ENCODE peak calls at places on chromosomes 13 and 19, in four cellular contexts. One of them, this sample, is unnamed.

GRCh38 chr13:101570410-101570809 is 117.9 kb downstream of the ITGBL1 start:
- DNase-seq in colonic mucosa: no peak
- DNase-seq in endothelial cell of umbilical vein: no peak
- DNase-seq in lower lobe of right lung: no peak
- DNase-seq in this sample: no peak

GRCh38 chr13:113002206-113002821 is 33.3 kb downstream of the MCF2L start:
- DNase-seq in endothelial cell of umbilical vein: no peak
- DNase-seq in colonic mucosa: no peak
- DNase-seq in lower lobe of right lung: no peak
- DNase-seq in this sample: no peak

GRCh38 chr13:37014609-37015008 is 14.0 kb downstream of the EXOSC8 start:
- DNase-seq in colonic mucosa: no peak
- DNase-seq in lower lobe of right lung: no peak
- DNase-seq in endothelial cell of umbilical vein: no peak
- DNase-seq in this sample: no peak

GRCh38 chr13:75181906-75182305 is 300.1 kb downstream of the TBC1D4 start:
- DNase-seq in endothelial cell of umbilical vein: peak; percentile 96
- DNase-seq in lower lobe of right lung: no peak
- DNase-seq in colonic mucosa: no peak
- DNase-seq in this sample: no peak

GRCh38 chr19:48676887-48677286 is 4.1 kb upstream of the NTN5 start:
- DNase-seq in endothelial cell of umbilical vein: no peak
- DNase-seq in lower lobe of right lung: no peak
- DNase-seq in colonic mucosa: peak; percentile 60
- DNase-seq in this sample: no peak

GRCh38 chr13:36858285-36858684 is 39.3 kb downstream of the RFXAP start:
- DNase-seq in lower lobe of right lung: no peak
- DNase-seq in colonic mucosa: no peak
- DNase-seq in endothelial cell of umbilical vein: peak; percentile 68
- DNase-seq in this sample: no peak

GRCh38 chr13:109428146-109428545 is 358.2 kb downstream of the IRS2 start:
- DNase-seq in colonic mucosa: no peak
- DNase-seq in endothelial cell of umbilical vein: no peak
- DNase-seq in lower lobe of right lung: no peak
- DNase-seq in this sample: no peak

GRCh38 chr13:79995334-79995733 is 345.6 kb downstream of the SPRY2 start:
- DNase-seq in lower lobe of right lung: no peak
- DNase-seq in endothelial cell of umbilical vein: peak; percentile 44
- DNase-seq in colonic mucosa: no peak
- DNase-seq in this sample: no peak

GRCh38 chr19:49475995-49476880 is 2.2 kb downstream of the FLT3LG start:
- DNase-seq in lower lobe of right lung: no peak
- DNase-seq in endothelial cell of umbilical vein: peak; percentile 52
- DNase-seq in colonic mucosa: peak; percentile 58
- DNase-seq in this sample: peak; percentile 52

GRCh38 chr13:28575200-28575599 is 80.3 kb upstream of the FLT1 start:
- DNase-seq in colonic mucosa: peak; percentile 62
- DNase-seq in endothelial cell of umbilical vein: no peak
- DNase-seq in lower lobe of right lung: no peak
- DNase-seq in this sample: no peak

GRCh38 chr19:55552206-55552605 is 6.9 kb upstream of the SBK3 start:
- DNase-seq in endothelial cell of umbilical vein: no peak
- DNase-seq in colonic mucosa: no peak
- DNase-seq in lower lobe of right lung: no peak
- DNase-seq in this sample: no peak

GRCh38 chr13:40445557-40445990 is 220.9 kb downstream of the FOXO1 start:
- DNase-seq in colonic mucosa: peak; percentile 19
- DNase-seq in endothelial cell of umbilical vein: peak; percentile 99
- DNase-seq in lower lobe of right lung: peak; percentile 55
- DNase-seq in this sample: peak; percentile 72

GRCh38 chr19:42150940-42151339 is 18.7 kb upstream of the POU2F2 start:
- DNase-seq in lower lobe of right lung: no peak
- DNase-seq in colonic mucosa: no peak
- DNase-seq in endothelial cell of umbilical vein: no peak
- DNase-seq in this sample: no peak

GRCh38 chr13:86425127-86425526 is 625.9 kb upstream of the SLITRK6 start:
- DNase-seq in lower lobe of right lung: no peak
- DNase-seq in endothelial cell of umbilical vein: no peak
- DNase-seq in colonic mucosa: no peak
- DNase-seq in this sample: no peak

GRCh38 chr19:51807111-51807701 is 12.2 kb downstream of the FPR3 start:
- DNase-seq in endothelial cell of umbilical vein: no peak
- DNase-seq in lower lobe of right lung: peak; percentile 62
- DNase-seq in colonic mucosa: no peak
- DNase-seq in this sample: no peak

GRCh38 chr13:52599853-52600603 is 42.2 kb upstream of the HNRNPA1L2 start:
- DNase-seq in lower lobe of right lung: no peak
- DNase-seq in colonic mucosa: peak; percentile 36
- DNase-seq in endothelial cell of umbilical vein: peak; percentile 40
- DNase-seq in this sample: peak; percentile 17

GRCh38 chr19:11578342-11579142 is 1.1 kb upstream of the ACP5 start:
- DNase-seq in lower lobe of right lung: peak; percentile 92
- DNase-seq in endothelial cell of umbilical vein: peak; percentile 19
- DNase-seq in colonic mucosa: peak; percentile 74
- DNase-seq in this sample: peak; percentile 54

GRCh38 chr19:38145627-38146026 is 78.4 kb downstream of the DPF1 start:
- DNase-seq in endothelial cell of umbilical vein: no peak
- DNase-seq in colonic mucosa: no peak
- DNase-seq in lower lobe of right lung: no peak
- DNase-seq in this sample: no peak

GRCh38 chr13:46614582-46614981 is 61.6 kb downstream of the LRCH1 start:
- DNase-seq in lower lobe of right lung: no peak
- DNase-seq in endothelial cell of umbilical vein: peak; percentile 52
- DNase-seq in colonic mucosa: no peak
- DNase-seq in this sample: no peak

GRCh38 chr13:40784540-40784939 is 4.9 kb upstream of the SLC25A15 start:
- DNase-seq in endothelial cell of umbilical vein: no peak
- DNase-seq in colonic mucosa: no peak
- DNase-seq in lower lobe of right lung: no peak
- DNase-seq in this sample: no peak

GRCh38 chr13:101757446-101758039 is 305.1 kb downstream of the ITGBL1 start:
- DNase-seq in colonic mucosa: no peak
- DNase-seq in lower lobe of right lung: no peak
- DNase-seq in endothelial cell of umbilical vein: peak; percentile 68
- DNase-seq in this sample: no peak

GRCh38 chr13:65762015-65762414 is 1468.1 kb downstream of the PCDH9 start:
- DNase-seq in colonic mucosa: no peak
- DNase-seq in endothelial cell of umbilical vein: no peak
- DNase-seq in lower lobe of right lung: no peak
- DNase-seq in this sample: no peak

GRCh38 chr19:51602189-51602854 is 27.9 kb downstream of the SIGLEC5 start:
- DNase-seq in lower lobe of right lung: no peak
- DNase-seq in colonic mucosa: no peak
- DNase-seq in endothelial cell of umbilical vein: no peak
- DNase-seq in this sample: no peak

GRCh38 chr13:84896128-84896527 is 903.1 kb downstream of the SLITRK6 start:
- DNase-seq in endothelial cell of umbilical vein: peak; percentile 46
- DNase-seq in lower lobe of right lung: no peak
- DNase-seq in colonic mucosa: peak; percentile 37
- DNase-seq in this sample: no peak

GRCh38 chr19:30854661-30855060 is 482.5 kb downstream of the ZNF536 start:
- DNase-seq in lower lobe of right lung: no peak
- DNase-seq in endothelial cell of umbilical vein: no peak
- DNase-seq in colonic mucosa: no peak
- DNase-seq in this sample: no peak

GRCh38 chr19:17351815-17352435 is 14.6 kb downstream of the GTPBP3 start:
- DNase-seq in endothelial cell of umbilical vein: no peak
- DNase-seq in colonic mucosa: no peak
- DNase-seq in lower lobe of right lung: no peak
- DNase-seq in this sample: no peak

GRCh38 chr19:12784394-12784870 is 6.9 kb upstream of the JUNB start:
- DNase-seq in endothelial cell of umbilical vein: no peak
- DNase-seq in lower lobe of right lung: no peak
- DNase-seq in colonic mucosa: no peak
- DNase-seq in this sample: no peak

GRCh38 chr19:18208098-18208951 is 4.5 kb upstream of the RAB3A start:
- DNase-seq in lower lobe of right lung: peak; percentile 61
- DNase-seq in colonic mucosa: peak; percentile 48
- DNase-seq in endothelial cell of umbilical vein: peak; percentile 29
- DNase-seq in this sample: peak; percentile 35

GRCh38 chr13:93786846-93787245 is 560.2 kb downstream of the GPC6 start:
- DNase-seq in colonic mucosa: no peak
- DNase-seq in lower lobe of right lung: no peak
- DNase-seq in endothelial cell of umbilical vein: no peak
- DNase-seq in this sample: no peak

GRCh38 chr13:95679722-95680121 is 2.8 kb downstream of the DNAJC3 start:
- DNase-seq in endothelial cell of umbilical vein: peak; percentile 10
- DNase-seq in lower lobe of right lung: no peak
- DNase-seq in colonic mucosa: no peak
- DNase-seq in this sample: no peak

GRCh38 chr19:41706741-41707501 is 1.5 kb upstream of the CEACAM5 start:
- DNase-seq in endothelial cell of umbilical vein: peak; percentile 49
- DNase-seq in colonic mucosa: peak; percentile 87
- DNase-seq in lower lobe of right lung: peak; percentile 83
- DNase-seq in this sample: no peak

GRCh38 chr19:53903055-53903680 is 5.9 kb upstream of the CACNG7 start:
- DNase-seq in endothelial cell of umbilical vein: peak; percentile 46
- DNase-seq in colonic mucosa: peak; percentile 37
- DNase-seq in lower lobe of right lung: no peak
- DNase-seq in this sample: peak; percentile 26

GRCh38 chr19:9323919-9324583 is at the start of gene ZNF559:
- DNase-seq in colonic mucosa: peak; percentile 94
- DNase-seq in endothelial cell of umbilical vein: peak; percentile 98
- DNase-seq in lower lobe of right lung: peak; percentile 94
- DNase-seq in this sample: peak; percentile 93

GRCh38 chr13:24668955-24669354 is 11.3 kb upstream of the ATP12A start:
- DNase-seq in endothelial cell of umbilical vein: no peak
- DNase-seq in colonic mucosa: peak; percentile 93
- DNase-seq in lower lobe of right lung: no peak
- DNase-seq in this sample: no peak

GRCh38 chr13:32284927-32285632 is 30.1 kb downstream of the ZAR1L start:
- DNase-seq in endothelial cell of umbilical vein: peak; percentile 98
- DNase-seq in lower lobe of right lung: no peak
- DNase-seq in colonic mucosa: no peak
- DNase-seq in this sample: no peak

GRCh38 chr19:47445937-47446402 is 25.7 kb downstream of the SLC8A2 start:
- DNase-seq in colonic mucosa: peak; percentile 27
- DNase-seq in endothelial cell of umbilical vein: no peak
- DNase-seq in lower lobe of right lung: peak; percentile 62
- DNase-seq in this sample: no peak

DNA sequence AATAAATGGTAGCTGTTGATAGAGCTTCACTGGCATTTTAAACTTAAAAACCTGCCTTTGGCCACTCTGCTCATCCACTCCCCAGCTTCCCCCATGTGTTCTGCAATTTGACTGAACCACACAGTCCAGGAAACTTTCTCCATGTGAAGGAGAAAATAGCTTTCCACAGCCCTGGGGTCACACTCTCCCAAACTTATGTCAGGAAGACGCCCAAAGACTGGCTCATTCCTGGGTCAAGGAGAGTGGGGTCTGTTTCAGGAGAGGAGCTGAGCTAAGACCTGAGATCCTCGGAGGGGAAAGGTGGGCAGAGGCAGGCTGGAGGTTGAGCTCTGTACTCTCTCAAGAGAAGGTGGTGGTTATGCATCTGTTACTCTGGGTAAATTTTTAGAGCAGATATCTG is 48.7 kb upstream of the GPI start:
- DNase-seq in endothelial cell of umbilical vein: no peak
- DNase-seq in lower lobe of right lung: no peak
- DNase-seq in colonic mucosa: no peak
- DNase-seq in this sample: no peak
- H3K27ac ChIP-seq in endothelial cell of umbilical vein: peak overlapping the region; percentile 71
- H3K27ac ChIP-seq in lower lobe of right lung: no peak overlapping the region
- H3K27ac ChIP-seq in colonic mucosa: no peak overlapping the region
- H3K27ac ChIP-seq in this sample: peak overlapping the region; percentile 56

GRCh38 chr13:98025480-98026025 is 72.1 kb downstream of the IPO5 start:
- DNase-seq in colonic mucosa: no peak
- DNase-seq in endothelial cell of umbilical vein: no peak
- DNase-seq in lower lobe of right lung: no peak
- DNase-seq in this sample: no peak

GRCh38 chr13:98019186-98019585 is 65.7 kb downstream of the IPO5 start:
- DNase-seq in lower lobe of right lung: no peak
- DNase-seq in colonic mucosa: no peak
- DNase-seq in endothelial cell of umbilical vein: no peak
- DNase-seq in this sample: no peak

GRCh38 chr13:98018293-98018692 is 64.8 kb downstream of the IPO5 start:
- DNase-seq in lower lobe of right lung: no peak
- DNase-seq in endothelial cell of umbilical vein: no peak
- DNase-seq in colonic mucosa: no peak
- DNase-seq in this sample: no peak

GRCh38 chr13:98022210-98022609 is 68.7 kb downstream of the IPO5 start:
- DNase-seq in lower lobe of right lung: no peak
- DNase-seq in colonic mucosa: no peak
- DNase-seq in endothelial cell of umbilical vein: peak; percentile 13
- DNase-seq in this sample: peak; percentile 39

GRCh38 chr13:98020271-98020670 is 66.8 kb downstream of the IPO5 start:
- DNase-seq in lower lobe of right lung: no peak
- DNase-seq in endothelial cell of umbilical vein: no peak
- DNase-seq in colonic mucosa: no peak
- DNase-seq in this sample: no peak
- H3K36me3 ChIP-seq in lower lobe of right lung: peaks cover 84% of the 10 kb centered on the region
- H3K36me3 ChIP-seq in endothelial cell of umbilical vein: peaks cover 11% of the 10 kb centered on the region
- H3K36me3 ChIP-seq in colonic mucosa: no peaks in the 10 kb centered on the region
- H3K36me3 ChIP-seq in this sample: peaks cover 93% of the 10 kb centered on the region

DNA sequence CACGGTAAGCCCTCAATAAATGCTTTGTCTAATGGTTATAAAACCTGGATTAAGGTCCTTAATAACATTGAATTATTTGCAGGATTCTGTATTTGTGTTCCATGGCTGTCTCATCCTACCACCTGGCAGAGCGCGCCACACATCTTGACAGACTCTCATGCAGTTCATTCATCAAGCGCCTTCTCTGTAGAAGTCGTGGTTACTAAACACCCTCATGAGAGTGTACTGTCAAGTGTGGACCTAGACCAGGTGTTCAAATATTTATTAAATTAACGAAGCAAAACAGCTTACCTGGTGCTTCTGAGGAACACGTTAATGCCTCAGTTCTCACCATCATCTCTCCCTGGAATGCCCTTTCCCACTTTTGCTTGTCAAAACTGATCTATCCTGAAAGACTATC is 13.1 kb upstream of the FBXL3 start:
- DNase-seq in colonic mucosa: no peak
- DNase-seq in endothelial cell of umbilical vein: no peak
- DNase-seq in lower lobe of right lung: no peak
- DNase-seq in this sample: no peak
- H3K4me1 ChIP-seq in colonic mucosa: no peaks in the 10 kb centered on the region
- H3K4me1 ChIP-seq in endothelial cell of umbilical vein: no peaks in the 10 kb centered on the region
- H3K4me1 ChIP-seq in lower lobe of right lung: no peaks in the 10 kb centered on the region
- H3K4me1 ChIP-seq in this sample: no peaks in the 10 kb centered on the region

GRCh38 chr19:39412867-39413268 is 399 bp downstream of the PLEKHG2 start:
- DNase-seq in endothelial cell of umbilical vein: no peak
- DNase-seq in colonic mucosa: no peak
- DNase-seq in lower lobe of right lung: no peak
- DNase-seq in this sample: no peak
- H3K27ac ChIP-seq in endothelial cell of umbilical vein: peak overlapping the region; percentile 87
- H3K27ac ChIP-seq in colonic mucosa: peak overlapping the region; percentile 89
- H3K27ac ChIP-seq in lower lobe of right lung: peak overlapping the region; percentile 100
- H3K27ac ChIP-seq in this sample: peak overlapping the region; percentile 94

This sample was measured in heart right ventricle.